ENCODE peak calls at places on chromosomes 2 and 18, in six cellular contexts. W is T1000; O is effector memory CD8-positive, alpha-beta T cell; L is lower leg skin; N is HEK293T; E is activated CD4-positive, alpha-beta T cell treated with anti-CD3 and anti-CD28 coated beads, Interleukin-2, amount 10 ng/mL, durations not matched to agents 7 days and 5 days. Q is an unnamed sample.

GRCh38 chr18:11096839-11097750 is 52.3 kb downstream of the PIEZO2 start:
- DNase-seq in N (no peak), L (no peak), W (no peak), E (no peak), O (no peak), Q (no peak)

GRCh38 chr2:218329826-218330651 is 26.6 kb upstream of the CATIP start:
- DNase-seq in L (no peak), W (no peak), E (no peak), N (no peak), O (no peak), Q (no peak)

GRCh38 chr2:133422946-133423345 is 145.3 kb downstream of the NCKAP5 start:
- DNase-seq in L (no peak), N (no peak), E (no peak), W (no peak), O (no peak), Q (no peak)

GRCh38 chr2:136131961-136132839 is 14.3 kb upstream of the CXCR4 start:
- DNase-seq in O (peak), W (no peak), N (no peak), L (no peak), E (peak), Q (no peak)

GRCh38 chr2:125471963-125472362 is 1184.0 kb upstream of the GYPC start:
- DNase-seq in L (no peak), E (no peak), O (no peak), N (peak), W (no peak), Q (no peak)

GRCh38 chr2:134279417-134279816 is 25.5 kb downstream of the MGAT5 start:
- DNase-seq in L (no peak), O (no peak), W (no peak), E (no peak), N (no peak), Q (no peak)

GRCh38 chr2:2503864-2504418 is 172.9 kb upstream of the MYT1L start:
- DNase-seq in O (no peak), L (no peak), N (no peak), W (no peak), E (no peak), Q (no peak)

GRCh38 chr2:33518929-33519328 is 42.5 kb downstream of the RASGRP3 start:
- DNase-seq in E (no peak), N (no peak), L (no peak), O (no peak), W (no peak), Q (no peak)

GRCh38 chr2:221999702-222000101 is 299.1 kb downstream of the PAX3 start:
- DNase-seq in N (no peak), E (no peak), O (no peak), W (peak), L (no peak), Q (peak)

GRCh38 chr2:218285604-218286003 is 6.7 kb downstream of the TMBIM1 start:
- DNase-seq in O (peak), E (no peak), N (no peak), W (no peak), L (no peak), Q (no peak)

GRCh38 chr2:16005819-16006536 is 65.6 kb downstream of the MYCN start:
- DNase-seq in E (no peak), L (no peak), N (no peak), O (no peak), W (no peak), Q (no peak)

GRCh38 chr2:148716378-148716777 is 71.8 kb downstream of the EPC2 start:
- DNase-seq in W (no peak), N (no peak), O (no peak), L (no peak), E (no peak), Q (no peak)

GRCh38 chr2:5497874-5498273 is 194.3 kb upstream of the SOX11 start:
- DNase-seq in L (no peak), E (no peak), N (no peak), W (no peak), O (no peak), Q (no peak)

GRCh38 chr18:59908790-59909189 is 9.0 kb downstream of the PMAIP1 start:
- DNase-seq in N (no peak), L (no peak), W (no peak), E (no peak), O (no peak), Q (no peak)

GRCh38 chr2:33435518-33435917 is 40.9 kb upstream of the RASGRP3 start:
- DNase-seq in W (no peak), L (no peak), N (no peak), O (no peak), E (no peak), Q (no peak)

GRCh38 chr2:215830313-215830712 is 183.0 kb downstream of the MREG start:
- DNase-seq in N (no peak), L (no peak), E (no peak), W (peak), O (no peak), Q (no peak)

GRCh38 chr2:207201416-207201815 is 35.7 kb upstream of the KLF7 start:
- DNase-seq in O (no peak), L (no peak), E (no peak), N (no peak), W (no peak), Q (no peak)

GRCh38 chr18:10497350-10497749 is 28.5 kb upstream of the NAPG start:
- DNase-seq in E (no peak), N (no peak), W (no peak), O (no peak), L (no peak), Q (no peak)

Q was measured in PC-9.